ENCODE peak calls at places on chromosome 20, in seven cellular contexts. B, N, J, O, Y, C and F are unnamed samples.

GRCh38 chr20:1860446-1860845 is 34.8 kb upstream of the SIRPA start:
- DNase-seq in B (no peak), N (no peak), J (no peak), O (no peak), Y (no peak), C (no peak), F (no peak)

GRCh38 chr20:31496761-31497295 is 17.4 kb upstream of the HM13 start:
- DNase-seq in B (peak), N (peak), J (no peak), O (peak), Y (peak), C (no peak), F (peak)

GRCh38 chr20:18005170-18005989 is 36.6 kb downstream of the MGME1 start:
- DNase-seq in B (no peak), N (no peak), J (no peak), O (no peak), Y (no peak), C (no peak), F (no peak)

GRCh38 chr20:26208296-26209091 is 511.8 kb upstream of the ZNF337 start:
- DNase-seq in B (peak), N (no peak), J (peak), O (peak), Y (no peak), C (no peak), F (peak)

GRCh38 chr20:19423097-19423891 is 210.9 kb downstream of the SLC24A3 start:
- DNase-seq in B (no peak), N (no peak), J (no peak), O (no peak), Y (no peak), C (no peak), F (no peak)

GRCh38 chr20:29079769-29080690 is 2177.4 kb upstream of the DEFB115 start:
- DNase-seq in B (peak), N (no peak), J (no peak), O (no peak), Y (no peak), C (peak), F (peak)

GRCh38 chr20:35503281-35503680 is 26.2 kb downstream of the C20orf173 start:
- DNase-seq in B (no peak), N (no peak), J (no peak), O (no peak), Y (no peak), C (no peak), F (no peak)

GRCh38 chr20:1294497-1294896 is 28.4 kb downstream of the SNPH start:
- DNase-seq in B (peak), N (no peak), J (no peak), O (no peak), Y (no peak), C (no peak), F (no peak)

GRCh38 chr20:34515484-34516037 is 661 bp upstream of the DYNLRB1 start:
- DNase-seq in B (peak), N (no peak), J (peak), O (peak), Y (no peak), C (peak), F (no peak)

GRCh38 chr20:20407891-20408805 is 40.2 kb downstream of the INSM1 start:
- DNase-seq in B (no peak), N (no peak), J (no peak), O (no peak), Y (no peak), C (peak), F (no peak)

GRCh38 chr20:20411382-20411781 is 43.5 kb downstream of the INSM1 start:
- DNase-seq in B (no peak), N (no peak), J (no peak), O (no peak), Y (no peak), C (no peak), F (no peak)

GRCh38 chr20:32559216-32559752 is 25.8 kb downstream of the NOL4L start:
- DNase-seq in B (no peak), N (no peak), J (no peak), O (no peak), Y (no peak), C (no peak), F (no peak)

GRCh38 chr20:45345104-45345936 is 2.9 kb downstream of the SDC4 start:
- DNase-seq in B (peak), N (no peak), J (no peak), O (no peak), Y (no peak), C (no peak), F (no peak)

GRCh38 chr20:1664911-1665310 is 7.3 kb upstream of the SIRPG start:
- DNase-seq in B (no peak), N (no peak), J (no peak), O (no peak), Y (no peak), C (no peak), F (no peak)

GRCh38 chr20:47063407-47063806 is 168.8 kb downstream of the EYA2 start:
- DNase-seq in B (no peak), N (no peak), J (no peak), O (no peak), Y (no peak), C (no peak), F (peak)

GRCh38 chr20:34676642-34677373 is at the start of gene PIGU:
- DNase-seq in B (peak), N (peak), J (peak), O (peak), Y (peak), C (peak), F (peak)

GRCh38 chr20:50987493-50988210 is 29.0 kb downstream of the MOCS3 start:
- DNase-seq in B (no peak), N (peak), J (peak), O (peak), Y (no peak), C (peak), F (peak)

GRCh38 chr20:52191132-52191435 is 495 bp downstream of the ZFP64 start:
- DNase-seq in B (peak), N (no peak), J (no peak), O (no peak), Y (no peak), C (no peak), F (no peak)

GRCh38 chr20:14334306-14334930 is 3.0 kb downstream of the FLRT3 start:
- DNase-seq in B (no peak), N (no peak), J (peak), O (no peak), Y (no peak), C (peak), F (no peak)

GRCh38 chr20:63946986-63947637 is 9.1 kb downstream of the UCKL1 start:
- DNase-seq in B (peak), N (no peak), J (no peak), O (peak), Y (no peak), C (no peak), F (no peak)

GRCh38 chr20:3808141-3808479 is 12.0 kb downstream of the CDC25B start:
- DNase-seq in B (peak), N (peak), J (no peak), O (peak), Y (no peak), C (peak), F (peak)

GRCh38 chr20:61253264-61253639 is 1.2 kb downstream of the CDH4 start:
- DNase-seq in B (no peak), N (no peak), J (peak), O (no peak), Y (no peak), C (no peak), F (no peak)

GRCh38 chr20:33423141-33423834 is 20.3 kb downstream of the SNTA1 start:
- DNase-seq in B (peak), N (no peak), J (peak), O (peak), Y (no peak), C (no peak), F (peak)

GRCh38 chr20:13302647-13303425 is 81.8 kb downstream of the ISM1 start:
- DNase-seq in B (no peak), N (no peak), J (peak), O (no peak), Y (no peak), C (peak), F (no peak)

GRCh38 chr20:21640556-21640955 is 64.9 kb upstream of the PAX1 start:
- DNase-seq in B (no peak), N (no peak), J (peak), O (no peak), Y (no peak), C (peak), F (no peak)

GRCh38 chr20:1086273-1087213 is 31.9 kb upstream of the PSMF1 start:
- DNase-seq in B (no peak), N (no peak), J (no peak), O (no peak), Y (no peak), C (no peak), F (no peak)

GRCh38 chr20:4227085-4227821 is 211.9 kb upstream of the RNF24 start:
- DNase-seq in B (no peak), N (no peak), J (no peak), O (no peak), Y (no peak), C (peak), F (no peak)

GRCh38 chr20:49853640-49854039 is 41.0 kb downstream of the SLC9A8 start:
- DNase-seq in B (no peak), N (no peak), J (no peak), O (no peak), Y (no peak), C (no peak), F (no peak)

GRCh38 chr20:2210646-2211556 is 84.9 kb upstream of the TGM3 start:
- DNase-seq in B (no peak), N (no peak), J (no peak), O (peak), Y (no peak), C (no peak), F (no peak)

GRCh38 chr20:34880095-34880680 is 3.8 kb downstream of the ACSS2 start:
- DNase-seq in B (no peak), N (no peak), J (no peak), O (no peak), Y (no peak), C (no peak), F (no peak)

GRCh38 chr20:36155991-36156390 is 1.5 kb downstream of the EPB41L1 start:
- DNase-seq in B (no peak), N (no peak), J (no peak), O (no peak), Y (no peak), C (no peak), F (no peak)

GRCh38 chr20:50348118-50348517 is 157.5 kb downstream of the CEBPB start:
- DNase-seq in B (no peak), N (no peak), J (no peak), O (peak), Y (no peak), C (no peak), F (peak)

GRCh38 chr20:34762031-34762555 is 57.9 kb downstream of the TP53INP2 start:
- DNase-seq in B (no peak), N (no peak), J (no peak), O (no peak), Y (no peak), C (no peak), F (no peak)

GRCh38 chr20:35837577-35838195 is 65.9 kb downstream of the PHF20 start:
- DNase-seq in B (no peak), N (no peak), J (no peak), O (no peak), Y (no peak), C (no peak), F (no peak)

GRCh38 chr20:49766979-49767419 is 45.6 kb upstream of the SLC9A8 start:
- DNase-seq in B (no peak), N (no peak), J (no peak), O (no peak), Y (no peak), C (no peak), F (no peak)

GRCh38 chr20:10958279-10958678 is 284.5 kb upstream of the JAG1 start:
- DNase-seq in B (no peak), N (no peak), J (no peak), O (no peak), Y (no peak), C (no peak), F (no peak)

GRCh38 chr20:41476013-41476441 is 109.4 kb upstream of the EMILIN3 start:
- DNase-seq in B (no peak), N (no peak), J (no peak), O (no peak), Y (no peak), C (no peak), F (no peak)

GRCh38 chr20:23013429-23013828 is 21.7 kb upstream of the SSTR4 start:
- DNase-seq in B (no peak), N (no peak), J (no peak), O (no peak), Y (no peak), C (no peak), F (no peak)

GRCh38 chr20:52313335-52313963 is 121.9 kb upstream of the ZFP64 start:
- DNase-seq in B (no peak), N (no peak), J (peak), O (no peak), Y (no peak), C (peak), F (no peak)

DNA sequence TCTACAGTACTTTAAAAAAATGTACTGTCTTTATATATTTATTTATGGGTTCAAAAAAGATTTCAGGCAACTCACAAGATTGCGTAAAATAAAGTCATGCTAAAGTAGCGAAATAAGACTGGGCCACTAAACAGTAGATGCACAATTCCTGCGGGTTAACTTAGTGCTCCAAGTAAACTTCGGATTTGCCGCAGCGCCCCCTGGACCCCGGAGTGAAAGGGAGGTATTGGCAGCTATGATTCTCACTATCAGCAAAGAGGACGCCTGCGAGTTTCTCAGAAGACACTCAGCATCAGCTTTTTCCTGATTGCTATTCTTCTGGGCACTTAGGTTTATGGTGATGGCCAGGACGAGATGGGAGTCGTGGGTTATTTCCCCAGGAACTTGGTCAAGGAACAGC is 1.4 kb downstream of the OTOR start:
- DNase-seq in B (no peak), N (no peak), J (no peak), O (no peak), Y (no peak), C (peak), F (no peak)
- TF ChIP-seq CTCF in B (no peak), N (no peak), J (no peak), O (no peak), Y (no peak), C (peak), F (no peak)

GRCh38 chr20:59584278-59584925 is 19.9 kb upstream of the PHACTR3 start:
- DNase-seq in B (no peak), N (no peak), J (no peak), O (no peak), Y (no peak), C (no peak), F (no peak)
- H3K4me3 ChIP-seq in B (no peak), N (no peak), J (no peak), O (no peak), Y (no peak), C (no peak), F (no peak)

GRCh38 chr20:62814060-62814708 is 2.7 kb upstream of the COL9A3 start:
- DNase-seq in B (no peak), N (no peak), J (no peak), O (no peak), Y (no peak), C (no peak), F (no peak)

GRCh38 chr20:62814709-62815065 is 2.2 kb upstream of the COL9A3 start:
- DNase-seq in B (no peak), N (no peak), J (no peak), O (no peak), Y (no peak), C (no peak), F (no peak)

GRCh38 chr20:62816031-62816878 is 595 bp upstream of the COL9A3 start:
- DNase-seq in B (no peak), N (no peak), J (peak), O (no peak), Y (no peak), C (no peak), F (no peak)

GRCh38 chr20:62813588-62813987 is 3.3 kb upstream of the COL9A3 start:
- DNase-seq in B (no peak), N (no peak), J (no peak), O (no peak), Y (no peak), C (no peak), F (no peak)

GRCh38 chr20:62815066-62815991 is 1.5 kb upstream of the COL9A3 start:
- DNase-seq in B (no peak), N (peak), J (peak), O (no peak), Y (no peak), C (peak), F (no peak)
- H3K27ac ChIP-seq in B (no peak), N (peak), J (no peak), O (no peak), Y (no peak), C (peak), F (no peak)

GRCh38 chr20:57582029-57582378 is 21.1 kb downstream of the PCK1 start:
- DNase-seq in B (no peak), N (no peak), J (no peak), O (no peak), Y (no peak), C (no peak), F (no peak)

GRCh38 chr20:57581202-57582028 is 20.5 kb downstream of the PCK1 start:
- DNase-seq in B (no peak), N (no peak), J (no peak), O (no peak), Y (no peak), C (no peak), F (no peak)

GRCh38 chr20:57583289-57584257 is 22.7 kb downstream of the PCK1 start:
- DNase-seq in B (no peak), N (no peak), J (no peak), O (no peak), Y (no peak), C (no peak), F (no peak)

GRCh38 chr20:57580478-57581201 is 19.7 kb downstream of the PCK1 start:
- DNase-seq in B (no peak), N (no peak), J (no peak), O (no peak), Y (no peak), C (no peak), F (no peak)

GRCh38 chr20:57582432-57583288 is 21.8 kb downstream of the PCK1 start:
- DNase-seq in B (peak), N (no peak), J (peak), O (no peak), Y (no peak), C (peak), F (peak)
- TF ChIP-seq CTCF in B (peak), N (no peak), J (no peak), O (peak), Y (no peak), C (peak), F (no peak)

GRCh38 chr20:7772376-7772775 is 167.9 kb downstream of the HAO1 start:
- DNase-seq in B (no peak), N (no peak), J (no peak), O (no peak), Y (no peak), C (no peak), F (no peak)
- H3K4me3 ChIP-seq in B (no peak), N (no peak), J (no peak), O (no peak), Y (no peak), C (no peak), F (no peak)

GRCh38 chr20:37734228-37734980 is 40.6 kb downstream of the CTNNBL1 start:
- DNase-seq in B (no peak), N (no peak), J (no peak), O (no peak), Y (no peak), C (no peak), F (no peak)
- H3K27ac ChIP-seq in B (no peak), N (no peak), J (peak), O (no peak), Y (no peak), C (no peak), F (no peak)

GRCh38 chr20:25148982-25149846 is 46.3 kb upstream of the ENTPD6 start:
- DNase-seq in B (no peak), N (no peak), J (no peak), O (no peak), Y (no peak), C (no peak), F (no peak)

GRCh38 chr20:25149986-25150385 is 45.5 kb upstream of the ENTPD6 start:
- DNase-seq in B (no peak), N (no peak), J (no peak), O (no peak), Y (no peak), C (no peak), F (no peak)

GRCh38 chr20:25146976-25147375 is 48.5 kb upstream of the ENTPD6 start:
- DNase-seq in B (no peak), N (no peak), J (no peak), O (no peak), Y (no peak), C (no peak), F (no peak)

GRCh38 chr20:25148181-25148981 is 47.1 kb upstream of the ENTPD6 start:
- DNase-seq in B (no peak), N (peak), J (peak), O (peak), Y (no peak), C (no peak), F (peak)

DNA sequence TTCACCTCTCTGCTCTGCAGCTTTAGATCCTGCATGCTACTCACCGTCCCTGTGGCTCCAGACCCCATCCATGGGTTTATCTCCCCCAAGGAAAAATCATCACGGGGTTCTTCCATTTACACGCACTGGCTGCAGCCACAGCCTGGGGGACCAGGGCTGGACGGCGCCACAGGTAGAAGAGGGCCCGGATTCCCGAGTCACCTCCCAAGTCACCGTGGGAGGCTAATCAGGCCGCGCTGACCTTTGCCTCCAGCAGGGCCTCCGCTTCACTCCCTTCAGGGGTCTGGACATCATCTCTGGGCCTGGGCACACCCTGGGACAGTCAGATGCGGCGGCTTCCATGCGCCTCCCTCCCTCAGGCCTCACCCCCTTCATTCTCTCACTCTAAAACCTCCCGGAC is 47.8 kb upstream of the ENTPD6 start:
- DNase-seq in B (no peak), N (no peak), J (no peak), O (no peak), Y (no peak), C (no peak), F (no peak)
- TF ChIP-seq CTCF in B (no peak), N (no peak), J (no peak), O (no peak), Y (no peak), C (no peak), F (no peak)

DNA sequence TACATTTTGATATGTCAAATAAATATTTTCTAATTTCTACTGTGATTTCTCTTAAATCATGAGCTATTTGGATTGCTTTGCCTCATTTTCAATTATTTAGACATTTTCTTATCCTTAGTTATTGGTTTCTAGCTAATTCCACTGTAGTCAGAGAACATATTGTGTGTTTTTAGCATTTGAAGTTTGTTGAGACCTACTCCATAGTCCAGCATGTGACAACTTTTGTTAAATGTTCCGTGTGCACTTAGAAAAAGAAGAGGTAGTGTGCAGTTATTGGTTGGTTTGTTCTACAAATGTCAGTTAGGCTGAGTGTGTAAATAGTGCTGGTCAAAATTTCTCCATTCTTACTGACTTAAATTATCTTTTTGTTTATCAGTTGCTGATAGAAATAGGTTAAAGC is 138.8 kb downstream of the BCAS1 start:
- DNase-seq in B (no peak), N (no peak), J (no peak), O (no peak), Y (no peak), C (no peak), F (no peak)
- H3K4me3 ChIP-seq in B (no peak), N (no peak), J (no peak), O (no peak), Y (no peak), C (no peak), F (no peak)